ENCODE peak calls at places on chromosomes 3 and 15, in six cellular contexts. Z is aorta, T is right atrium auricular region, E is PC-9, R is pancreas, W is psoas muscle. J is an unnamed sample. For H3K9me3, the result is how much of the 10 kb centered on the place peaks cover.

GRCh38 chr15:20340931-20341661 is 200.5 kb downstream of the GOLGA6L6 start:
- DNase-seq in W (peak), R (no peak), Z (peak), E (peak), T (peak), J (peak)

GRCh38 chr3:108818404-108818803 is 4.2 kb upstream of the TRAT1 start:
- DNase-seq in Z (no peak), T (no peak), R (peak), W (no peak), E (peak), J (peak)

GRCh38 chr3:80771085-80771484 is 990.4 kb downstream of the GBE1 start:
- DNase-seq in E (no peak), R (peak), W (no peak), Z (no peak), T (no peak), J (no peak)

GRCh38 chr3:114231616-114232015 is 5.8 kb downstream of the ZNF80 start:
- DNase-seq in T (no peak), E (no peak), W (no peak), R (no peak), Z (no peak), J (no peak)

GRCh38 chr3:175940881-175941280 is 1081.7 kb downstream of the NAALADL2 start:
- DNase-seq in R (no peak), Z (peak), E (peak), T (no peak), W (no peak), J (no peak)

GRCh38 chr3:194512895-194513601 is 26.2 kb upstream of the ATP13A3 start:
- DNase-seq in W (no peak), T (no peak), Z (no peak), E (peak), R (peak), J (no peak)

GRCh38 chr3:60917136-60917535 is 334.1 kb downstream of the FHIT start:
- DNase-seq in Z (no peak), E (no peak), R (peak), T (no peak), W (no peak), J (no peak)

GRCh38 chr3:194876403-194877165 is 190.9 kb downstream of the FAM43A start:
- DNase-seq in Z (peak), R (no peak), E (no peak), T (peak), W (no peak), J (no peak)

GRCh38 chr3:150286390-150287147 is 121.5 kb upstream of the TSC22D2 start:
- DNase-seq in Z (no peak), T (no peak), E (peak), W (no peak), R (no peak), J (no peak)

GRCh38 chr15:70100495-70101331 is 3.0 kb upstream of the TLE3 start:
- DNase-seq in W (peak), R (peak), E (no peak), T (peak), Z (peak), J (peak)

GRCh38 chr3:39124876-39125836 is 17.7 kb downstream of the TTC21A start:
- DNase-seq in W (no peak), R (no peak), Z (no peak), T (no peak), E (peak), J (no peak)

GRCh38 chr15:90013503-90013937 is 12.4 kb downstream of the ZNF710 start:
- DNase-seq in W (no peak), Z (no peak), R (no peak), T (no peak), E (no peak), J (no peak)

GRCh38 chr3:80492162-80492561 is 724.4 kb upstream of the ROBO1 start:
- DNase-seq in Z (no peak), E (no peak), R (no peak), T (no peak), W (no peak), J (no peak)

GRCh38 chr15:53671545-53671944 is 87.9 kb downstream of the WDR72 start:
- DNase-seq in R (no peak), T (no peak), Z (no peak), E (no peak), W (no peak), J (no peak)

GRCh38 chr3:141150431-141150830 is 81.2 kb upstream of the PXYLP1 start:
- DNase-seq in R (no peak), Z (no peak), W (no peak), T (no peak), E (no peak), J (no peak)

GRCh38 chr3:44568561-44568960 is 13.6 kb downstream of the ZKSCAN7 start:
- DNase-seq in W (no peak), T (no peak), R (no peak), Z (no peak), E (no peak), J (no peak)

GRCh38 chr3:68876112-68876713 is 56.1 kb downstream of the TAFA4 start:
- DNase-seq in E (peak), T (no peak), W (no peak), Z (no peak), R (peak), J (no peak)

GRCh38 chr3:16369885-16370284 is 104.9 kb downstream of the OXNAD1 start:
- DNase-seq in R (no peak), W (no peak), Z (no peak), E (no peak), T (no peak), J (no peak)

GRCh38 chr3:159829056-159829995 is 159.3 kb upstream of the IL12A start:
- DNase-seq in T (no peak), Z (peak), W (peak), E (peak), R (peak), J (no peak)

GRCh38 chr3:64399205-64399800 is 174.0 kb upstream of the PRICKLE2 start:
- DNase-seq in R (peak), Z (no peak), W (no peak), E (peak), T (no peak), J (no peak)

GRCh38 chr3:196985954-196986885 is 17.6 kb upstream of the PIGZ start:
- DNase-seq in R (no peak), W (no peak), T (no peak), E (no peak), Z (peak), J (no peak)

GRCh38 chr15:69679623-69680228 is 227.1 kb downstream of the RPLP1 start:
- DNase-seq in Z (no peak), W (no peak), T (no peak), E (no peak), R (no peak), J (no peak)

GRCh38 chr3:52731590-52731989 is 25.7 kb downstream of the SPCS1 start:
- DNase-seq in Z (no peak), W (no peak), R (no peak), E (no peak), T (no peak), J (no peak)

GRCh38 chr15:34155859-34156258 is 54.0 kb downstream of the PGBD4 start:
- DNase-seq in Z (no peak), W (no peak), E (no peak), R (no peak), T (no peak), J (no peak)

GRCh38 chr15:34160735-34161134 is 49.2 kb downstream of the KATNBL1 start:
- DNase-seq in T (no peak), Z (no peak), E (no peak), W (no peak), R (no peak), J (no peak)

GRCh38 chr15:34161329-34161953 is 48.5 kb downstream of the KATNBL1 start:
- DNase-seq in W (no peak), Z (no peak), T (no peak), R (no peak), E (no peak), J (no peak)

GRCh38 chr15:34154725-34155204 is 52.9 kb downstream of the PGBD4 start:
- DNase-seq in Z (no peak), T (no peak), R (no peak), W (no peak), E (peak), J (no peak)

DNA sequence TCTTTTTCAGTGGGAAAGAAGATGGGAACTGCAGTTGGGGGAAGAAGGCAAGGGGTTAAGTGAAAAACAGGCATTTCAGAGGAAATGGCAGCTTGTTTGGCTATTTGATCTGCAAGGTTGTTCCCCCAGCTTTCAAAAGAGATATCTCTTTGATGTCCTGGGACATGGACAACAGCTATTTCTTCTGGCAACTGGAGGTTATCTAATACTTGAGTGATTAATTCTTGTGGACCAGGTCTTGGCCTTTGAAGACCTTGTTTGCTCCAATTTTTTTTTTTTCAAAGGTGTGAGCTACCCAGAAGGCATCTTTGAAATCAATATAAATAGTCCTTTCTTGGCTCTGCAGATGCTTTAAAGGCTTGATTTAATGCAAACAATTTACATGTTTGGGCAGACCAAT is 51.5 kb downstream of the KATNBL1 start:
- DNase-seq in E (no peak), W (no peak), R (no peak), T (no peak), Z (no peak), J (no peak)
- H3K9me3 ChIP-seq in E (under half), W (under half), R (under half), T (under half), Z (under half), J (under half)

GRCh38 chr3:187852842-187853727 is 107.8 kb upstream of the BCL6 start:
- DNase-seq in Z (no peak), W (no peak), E (no peak), T (no peak), R (no peak), J (no peak)

GRCh38 chr3:187848396-187848795 is 103.1 kb upstream of the BCL6 start:
- DNase-seq in T (no peak), E (no peak), W (no peak), R (no peak), Z (no peak), J (no peak)

GRCh38 chr3:187845826-187846225 is 100.6 kb upstream of the BCL6 start:
- DNase-seq in R (no peak), E (no peak), W (no peak), T (no peak), Z (no peak), J (no peak)

GRCh38 chr3:187849255-187849654 is 104.0 kb upstream of the BCL6 start:
- DNase-seq in W (no peak), Z (no peak), E (no peak), R (no peak), T (no peak), J (no peak)

GRCh38 chr3:187850256-187851010 is 105.2 kb upstream of the BCL6 start:
- DNase-seq in T (no peak), R (no peak), E (no peak), Z (no peak), W (peak), J (no peak)
- H3K9me3 ChIP-seq in T (under half), R (under half), E (under half), Z (under half), W (under half), J (under half)

DNA sequence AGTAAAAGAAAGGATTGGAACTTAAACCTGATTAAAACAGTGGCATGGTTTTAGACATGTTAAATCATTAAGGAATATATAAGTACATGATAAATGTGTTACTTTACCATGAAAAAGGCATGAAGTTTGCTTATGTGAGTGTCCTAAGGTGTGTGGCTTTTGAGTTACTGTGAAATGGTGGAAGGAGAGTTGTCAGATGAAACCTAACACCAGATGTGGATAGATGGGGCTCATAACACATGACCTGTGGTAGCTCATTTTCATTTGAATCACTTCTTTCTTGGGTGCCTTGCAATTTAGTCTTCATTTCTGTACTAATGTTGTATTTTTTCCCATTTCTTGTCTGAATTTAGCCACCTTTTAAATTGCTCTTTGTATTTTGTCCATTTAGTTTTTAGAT is 13.0 kb downstream of the MEF2A start:
- DNase-seq in T (no peak), Z (no peak), W (no peak), R (no peak), E (no peak), J (no peak)
- H3K9me3 ChIP-seq in T (under half), Z (under half), W (under half), R (under half), E (under half), J (under half)

GRCh38 chr3:8369638-8370037 is 132.0 kb upstream of the LMCD1 start:
- DNase-seq in E (no peak), W (no peak), Z (no peak), R (no peak), T (no peak), J (no peak)

GRCh38 chr3:8371085-8371551 is 130.5 kb upstream of the LMCD1 start:
- DNase-seq in T (peak), E (no peak), W (no peak), Z (no peak), R (no peak), J (no peak)

GRCh38 chr3:8366214-8366613 is 135.4 kb upstream of the LMCD1 start:
- DNase-seq in R (no peak), E (no peak), T (no peak), Z (no peak), W (no peak), J (no peak)

GRCh38 chr3:8368598-8368997 is 133.0 kb upstream of the LMCD1 start:
- DNase-seq in W (no peak), E (no peak), Z (no peak), R (no peak), T (no peak), J (no peak)

GRCh38 chr3:8371955-8372600 is 129.5 kb upstream of the LMCD1 start:
- DNase-seq in Z (no peak), E (no peak), T (no peak), R (no peak), W (no peak), J (no peak)
- H3K9me3 ChIP-seq in Z (under half), E (under half), T (under half), R (under half), W (under half), J (under half)

GRCh38 chr15:26561130-26561529 is 211.7 kb downstream of the GABRB3 start:
- DNase-seq in E (no peak), Z (no peak), W (no peak), T (no peak), R (no peak), J (no peak)

GRCh38 chr15:26564354-26564753 is 208.5 kb downstream of the GABRB3 start:
- DNase-seq in W (no peak), Z (no peak), R (no peak), E (no peak), T (no peak), J (no peak)

GRCh38 chr15:26561994-26562730 is 210.7 kb downstream of the GABRB3 start:
- DNase-seq in T (no peak), E (no peak), R (no peak), W (no peak), Z (no peak), J (no peak)
- H3K9me3 ChIP-seq in T (under half), E (under half), R (under half), W (under half), Z (under half), J (under half)

GRCh38 chr15:57885435-57885834 is 178.9 kb downstream of the POLR2M start:
- DNase-seq in W (no peak), E (no peak), R (no peak), Z (no peak), T (no peak), J (no peak)
- H3K9me3 ChIP-seq in W (under half), E (under half), R (under half), Z (under half), T (under half), J (under half)

DNA sequence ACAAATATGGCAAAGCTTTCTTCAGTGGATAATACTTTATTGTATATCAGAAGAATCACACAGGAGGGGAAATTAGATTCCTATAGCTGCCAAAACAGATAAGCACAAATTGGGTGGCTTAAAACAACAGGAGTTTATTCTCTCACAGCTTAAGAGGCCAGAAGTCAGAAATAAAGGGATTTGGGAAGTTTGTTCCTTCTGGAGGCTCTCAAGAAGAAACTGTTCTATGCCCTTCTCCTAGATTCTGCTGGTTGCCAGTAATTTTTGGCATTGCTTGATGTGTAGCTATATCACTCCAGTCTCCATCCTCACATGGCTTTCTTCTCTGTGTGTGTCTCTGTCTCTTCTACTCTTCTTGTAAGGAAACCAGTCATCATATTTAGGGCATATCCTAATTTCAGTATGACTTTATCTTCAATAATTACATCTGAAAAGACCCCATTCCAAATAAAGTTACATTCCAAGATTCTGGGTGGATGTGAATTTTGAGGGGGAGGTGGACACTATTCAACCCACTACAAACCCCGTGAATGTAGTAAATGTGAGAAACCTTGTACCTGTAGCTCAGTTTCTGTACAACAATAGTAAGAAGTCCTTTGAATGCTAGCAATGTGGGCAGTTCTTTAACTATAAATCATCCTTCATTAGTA is 22.2 kb upstream of the WNT7A start:
- DNase-seq in R (no peak), Z (no peak), E (no peak), T (no peak), W (no peak), J (no peak)
- H3K9me3 ChIP-seq in R (under half), Z (under half), E (under half), T (under half), W (under half), J (under half)